ENCODE peak calls at places on chromosome 7, in ten cellular contexts. One of them, this sample, is unnamed.

GRCh38 chr7:5001911-5002310 is 42.9 kb upstream of the MMD2 start:
- DNase-seq in breast epithelium: no peak
- DNase-seq in cardiac muscle cell: no peak
- DNase-seq in BE2C: no peak
- DNase-seq in lower leg skin: no peak
- DNase-seq in AG09309: no peak
- DNase-seq in astrocyte of the cerebellum: no peak
- DNase-seq in sigmoid colon: no peak
- DNase-seq in mammary epithelial cell: peak
- DNase-seq in PC-3: no peak
- DNase-seq in this sample: no peak

GRCh38 chr7:26165950-26166680 is 14.1 kb downstream of the NFE2L3 start:
- DNase-seq in breast epithelium: no peak
- DNase-seq in PC-3: no peak
- DNase-seq in mammary epithelial cell: no peak
- DNase-seq in cardiac muscle cell: no peak
- DNase-seq in lower leg skin: no peak
- DNase-seq in AG09309: no peak
- DNase-seq in BE2C: no peak
- DNase-seq in astrocyte of the cerebellum: no peak
- DNase-seq in sigmoid colon: no peak
- DNase-seq in this sample: no peak

GRCh38 chr7:84384417-84384816 is 189.8 kb upstream of the SEMA3A start:
- DNase-seq in breast epithelium: no peak
- DNase-seq in BE2C: no peak
- DNase-seq in lower leg skin: no peak
- DNase-seq in PC-3: no peak
- DNase-seq in mammary epithelial cell: peak
- DNase-seq in astrocyte of the cerebellum: no peak
- DNase-seq in AG09309: no peak
- DNase-seq in sigmoid colon: no peak
- DNase-seq in cardiac muscle cell: no peak
- DNase-seq in this sample: no peak

GRCh38 chr7:126803990-126804389 is 448.8 kb downstream of the GRM8 start:
- DNase-seq in lower leg skin: no peak
- DNase-seq in breast epithelium: no peak
- DNase-seq in astrocyte of the cerebellum: no peak
- DNase-seq in sigmoid colon: no peak
- DNase-seq in BE2C: peak
- DNase-seq in AG09309: no peak
- DNase-seq in mammary epithelial cell: no peak
- DNase-seq in cardiac muscle cell: no peak
- DNase-seq in PC-3: no peak
- DNase-seq in this sample: no peak

GRCh38 chr7:47371733-47372368 is 210.1 kb downstream of the TNS3 start:
- DNase-seq in BE2C: peak
- DNase-seq in lower leg skin: no peak
- DNase-seq in PC-3: peak
- DNase-seq in astrocyte of the cerebellum: peak
- DNase-seq in cardiac muscle cell: peak
- DNase-seq in mammary epithelial cell: peak
- DNase-seq in AG09309: no peak
- DNase-seq in breast epithelium: peak
- DNase-seq in sigmoid colon: peak
- DNase-seq in this sample: no peak

GRCh38 chr7:12550956-12551355 is 19.6 kb upstream of the SCIN start:
- DNase-seq in astrocyte of the cerebellum: peak
- DNase-seq in cardiac muscle cell: no peak
- DNase-seq in AG09309: peak
- DNase-seq in sigmoid colon: no peak
- DNase-seq in mammary epithelial cell: no peak
- DNase-seq in lower leg skin: no peak
- DNase-seq in breast epithelium: no peak
- DNase-seq in BE2C: no peak
- DNase-seq in PC-3: no peak
- DNase-seq in this sample: no peak

GRCh38 chr7:40542982-40543741 is 408.4 kb downstream of the SUGCT start:
- DNase-seq in cardiac muscle cell: no peak
- DNase-seq in sigmoid colon: no peak
- DNase-seq in mammary epithelial cell: no peak
- DNase-seq in AG09309: no peak
- DNase-seq in astrocyte of the cerebellum: no peak
- DNase-seq in BE2C: no peak
- DNase-seq in breast epithelium: no peak
- DNase-seq in PC-3: no peak
- DNase-seq in lower leg skin: no peak
- DNase-seq in this sample: no peak

GRCh38 chr7:108415821-108416536 is 40.3 kb downstream of the NRCAM start:
- DNase-seq in AG09309: no peak
- DNase-seq in PC-3: peak
- DNase-seq in cardiac muscle cell: no peak
- DNase-seq in breast epithelium: no peak
- DNase-seq in mammary epithelial cell: peak
- DNase-seq in BE2C: peak
- DNase-seq in astrocyte of the cerebellum: peak
- DNase-seq in sigmoid colon: no peak
- DNase-seq in lower leg skin: no peak
- DNase-seq in this sample: peak

GRCh38 chr7:73519867-73520672 is 2.0 kb downstream of the BAZ1B start:
- DNase-seq in sigmoid colon: no peak
- DNase-seq in BE2C: no peak
- DNase-seq in cardiac muscle cell: peak
- DNase-seq in lower leg skin: no peak
- DNase-seq in breast epithelium: no peak
- DNase-seq in mammary epithelial cell: peak
- DNase-seq in AG09309: no peak
- DNase-seq in PC-3: no peak
- DNase-seq in astrocyte of the cerebellum: no peak
- DNase-seq in this sample: peak

GRCh38 chr7:73518470-73518869 is 3.6 kb downstream of the BAZ1B start:
- DNase-seq in lower leg skin: no peak
- DNase-seq in BE2C: no peak
- DNase-seq in cardiac muscle cell: no peak
- DNase-seq in astrocyte of the cerebellum: no peak
- DNase-seq in mammary epithelial cell: no peak
- DNase-seq in AG09309: no peak
- DNase-seq in breast epithelium: no peak
- DNase-seq in PC-3: no peak
- DNase-seq in sigmoid colon: no peak
- DNase-seq in this sample: no peak

GRCh38 chr7:73520673-73521635 is 1.1 kb downstream of the BAZ1B start:
- DNase-seq in mammary epithelial cell: peak
- DNase-seq in AG09309: peak
- DNase-seq in lower leg skin: no peak
- DNase-seq in PC-3: peak
- DNase-seq in breast epithelium: no peak
- DNase-seq in astrocyte of the cerebellum: no peak
- DNase-seq in BE2C: no peak
- DNase-seq in cardiac muscle cell: peak
- DNase-seq in sigmoid colon: no peak
- DNase-seq in this sample: peak

GRCh38 chr7:73521636-73522080 is 435 bp downstream of the BAZ1B start:
- DNase-seq in mammary epithelial cell: no peak
- DNase-seq in astrocyte of the cerebellum: no peak
- DNase-seq in AG09309: no peak
- DNase-seq in PC-3: peak
- DNase-seq in BE2C: peak
- DNase-seq in lower leg skin: no peak
- DNase-seq in sigmoid colon: no peak
- DNase-seq in cardiac muscle cell: peak
- DNase-seq in breast epithelium: peak
- DNase-seq in this sample: no peak

GRCh38 chr7:73522081-73522818 is at the start of gene BAZ1B:
- DNase-seq in sigmoid colon: peak
- DNase-seq in breast epithelium: peak
- DNase-seq in AG09309: peak
- DNase-seq in astrocyte of the cerebellum: peak
- DNase-seq in lower leg skin: peak
- DNase-seq in cardiac muscle cell: peak
- DNase-seq in PC-3: peak
- DNase-seq in BE2C: peak
- DNase-seq in mammary epithelial cell: peak
- DNase-seq in this sample: peak
- TF ChIP-seq CTCF in sigmoid colon: no peak
- TF ChIP-seq CTCF in breast epithelium: peak
- TF ChIP-seq CTCF in AG09309: no peak
- TF ChIP-seq CTCF in astrocyte of the cerebellum: no peak
- TF ChIP-seq CTCF in lower leg skin: peak
- TF ChIP-seq CTCF in cardiac muscle cell: no peak
- TF ChIP-seq CTCF in PC-3: no peak
- TF ChIP-seq CTCF in BE2C: peak
- TF ChIP-seq CTCF in mammary epithelial cell: peak
- TF ChIP-seq CTCF in this sample: no peak

GRCh38 chr7:77930496-77930895 is 131.9 kb downstream of the PHTF2 start:
- DNase-seq in AG09309: no peak
- DNase-seq in sigmoid colon: no peak
- DNase-seq in PC-3: no peak
- DNase-seq in cardiac muscle cell: no peak
- DNase-seq in breast epithelium: no peak
- DNase-seq in lower leg skin: no peak
- DNase-seq in mammary epithelial cell: no peak
- DNase-seq in BE2C: no peak
- DNase-seq in astrocyte of the cerebellum: no peak
- DNase-seq in this sample: no peak

GRCh38 chr7:77933394-77933793 is 134.8 kb downstream of the PHTF2 start:
- DNase-seq in mammary epithelial cell: peak
- DNase-seq in AG09309: peak
- DNase-seq in BE2C: no peak
- DNase-seq in breast epithelium: no peak
- DNase-seq in sigmoid colon: no peak
- DNase-seq in astrocyte of the cerebellum: no peak
- DNase-seq in cardiac muscle cell: no peak
- DNase-seq in lower leg skin: no peak
- DNase-seq in PC-3: peak
- DNase-seq in this sample: no peak

GRCh38 chr7:77940647-77941046 is 142.1 kb downstream of the PHTF2 start:
- DNase-seq in astrocyte of the cerebellum: peak
- DNase-seq in sigmoid colon: no peak
- DNase-seq in mammary epithelial cell: peak
- DNase-seq in PC-3: peak
- DNase-seq in AG09309: peak
- DNase-seq in cardiac muscle cell: peak
- DNase-seq in breast epithelium: no peak
- DNase-seq in lower leg skin: no peak
- DNase-seq in BE2C: peak
- DNase-seq in this sample: peak

GRCh38 chr7:77931841-77932240 is 133.3 kb downstream of the PHTF2 start:
- DNase-seq in PC-3: no peak
- DNase-seq in mammary epithelial cell: no peak
- DNase-seq in astrocyte of the cerebellum: no peak
- DNase-seq in lower leg skin: no peak
- DNase-seq in cardiac muscle cell: no peak
- DNase-seq in BE2C: no peak
- DNase-seq in sigmoid colon: no peak
- DNase-seq in breast epithelium: no peak
- DNase-seq in AG09309: no peak
- DNase-seq in this sample: no peak

DNA sequence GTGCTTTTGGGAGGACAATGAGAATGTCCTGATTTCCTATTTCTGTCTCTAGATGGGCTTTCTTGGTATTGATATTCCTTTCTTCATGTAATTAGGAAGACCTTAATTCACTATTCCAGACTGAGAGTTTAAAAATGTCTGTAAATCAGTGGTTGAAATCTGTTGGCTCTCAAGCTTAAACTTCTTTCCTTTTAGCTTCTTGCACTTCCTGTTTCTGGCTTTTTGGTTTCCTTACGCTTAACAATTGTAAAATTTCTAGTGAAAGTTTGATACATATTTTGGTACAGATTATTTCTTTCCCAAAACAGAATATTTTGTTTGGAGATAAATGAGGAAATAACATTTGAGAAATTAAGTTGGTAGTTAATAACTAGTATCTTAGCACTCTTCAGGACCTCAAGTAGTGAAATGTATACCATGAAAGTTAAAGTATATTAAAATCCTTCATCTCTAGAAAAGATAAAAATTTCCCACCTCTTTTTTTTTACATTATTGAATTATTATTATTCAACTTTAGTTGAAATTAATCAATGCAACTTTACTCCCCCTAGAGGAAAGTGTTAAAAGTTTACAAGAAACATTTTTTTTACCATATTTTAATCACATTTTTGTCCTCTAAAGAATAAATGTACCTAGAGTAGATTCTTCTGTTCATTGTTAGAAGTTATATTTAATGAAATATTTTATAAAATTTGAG is 137.2 kb downstream of the PHTF2 start:
- DNase-seq in sigmoid colon: no peak
- DNase-seq in breast epithelium: no peak
- DNase-seq in mammary epithelial cell: no peak
- DNase-seq in cardiac muscle cell: no peak
- DNase-seq in astrocyte of the cerebellum: no peak
- DNase-seq in lower leg skin: no peak
- DNase-seq in BE2C: no peak
- DNase-seq in AG09309: no peak
- DNase-seq in PC-3: peak
- DNase-seq in this sample: no peak
- TF ChIP-seq CTCF in sigmoid colon: no peak
- TF ChIP-seq CTCF in breast epithelium: no peak
- TF ChIP-seq CTCF in mammary epithelial cell: peak
- TF ChIP-seq CTCF in cardiac muscle cell: peak
- TF ChIP-seq CTCF in astrocyte of the cerebellum: no peak
- TF ChIP-seq CTCF in lower leg skin: no peak
- TF ChIP-seq CTCF in BE2C: no peak
- TF ChIP-seq CTCF in AG09309: no peak
- TF ChIP-seq CTCF in PC-3: peak
- TF ChIP-seq CTCF in this sample: peak

DNA sequence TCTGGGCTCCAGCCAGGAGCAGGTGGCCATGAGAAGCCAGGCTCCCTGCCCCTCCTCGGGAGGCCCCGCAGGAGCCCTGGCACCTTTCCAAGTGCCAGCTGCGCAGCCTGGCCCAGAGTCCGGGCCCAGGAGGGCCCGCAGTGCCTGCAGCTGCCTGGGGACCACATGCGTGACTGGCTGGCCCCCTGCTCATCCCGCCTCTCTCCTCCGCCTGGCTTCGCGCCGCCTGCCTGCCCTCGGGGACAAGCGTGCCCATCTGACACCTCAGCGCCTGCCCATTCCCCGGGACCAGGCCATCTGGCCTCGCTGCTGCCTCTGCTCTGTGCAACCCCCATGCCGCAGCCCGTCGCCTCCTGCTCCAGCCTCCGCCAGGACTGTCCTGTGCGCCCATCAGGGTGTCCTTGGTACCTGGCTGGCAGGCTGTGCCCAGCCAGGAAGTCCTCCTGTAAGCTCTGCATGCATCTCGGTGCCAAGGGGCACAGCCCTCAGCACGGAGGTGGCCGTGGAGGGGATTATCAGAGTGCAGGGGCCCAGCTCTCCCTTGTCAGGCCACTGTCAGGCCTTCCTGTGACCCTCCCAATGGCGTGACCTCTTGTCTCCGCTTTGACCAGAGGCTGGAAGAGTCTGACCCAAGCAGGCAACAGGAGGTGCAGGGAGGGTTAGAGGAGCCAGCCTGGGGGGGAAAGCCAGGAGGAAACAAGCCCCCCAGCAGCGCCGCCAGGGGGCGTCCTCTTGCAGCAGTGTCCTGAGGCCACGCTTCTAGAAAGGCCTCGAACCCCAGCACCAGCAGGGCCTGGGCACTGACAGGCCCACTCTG is 50.5 kb downstream of the TMEM209 start:
- DNase-seq in mammary epithelial cell: no peak
- DNase-seq in breast epithelium: no peak
- DNase-seq in PC-3: peak
- DNase-seq in AG09309: no peak
- DNase-seq in cardiac muscle cell: no peak
- DNase-seq in BE2C: peak
- DNase-seq in sigmoid colon: no peak
- DNase-seq in lower leg skin: no peak
- DNase-seq in astrocyte of the cerebellum: no peak
- DNase-seq in this sample: no peak
- TF ChIP-seq CTCF in mammary epithelial cell: no peak
- TF ChIP-seq CTCF in breast epithelium: no peak
- TF ChIP-seq CTCF in PC-3: peak
- TF ChIP-seq CTCF in AG09309: peak
- TF ChIP-seq CTCF in cardiac muscle cell: peak
- TF ChIP-seq CTCF in BE2C: peak
- TF ChIP-seq CTCF in sigmoid colon: no peak
- TF ChIP-seq CTCF in lower leg skin: no peak
- TF ChIP-seq CTCF in astrocyte of the cerebellum: peak
- TF ChIP-seq CTCF in this sample: no peak

DNA sequence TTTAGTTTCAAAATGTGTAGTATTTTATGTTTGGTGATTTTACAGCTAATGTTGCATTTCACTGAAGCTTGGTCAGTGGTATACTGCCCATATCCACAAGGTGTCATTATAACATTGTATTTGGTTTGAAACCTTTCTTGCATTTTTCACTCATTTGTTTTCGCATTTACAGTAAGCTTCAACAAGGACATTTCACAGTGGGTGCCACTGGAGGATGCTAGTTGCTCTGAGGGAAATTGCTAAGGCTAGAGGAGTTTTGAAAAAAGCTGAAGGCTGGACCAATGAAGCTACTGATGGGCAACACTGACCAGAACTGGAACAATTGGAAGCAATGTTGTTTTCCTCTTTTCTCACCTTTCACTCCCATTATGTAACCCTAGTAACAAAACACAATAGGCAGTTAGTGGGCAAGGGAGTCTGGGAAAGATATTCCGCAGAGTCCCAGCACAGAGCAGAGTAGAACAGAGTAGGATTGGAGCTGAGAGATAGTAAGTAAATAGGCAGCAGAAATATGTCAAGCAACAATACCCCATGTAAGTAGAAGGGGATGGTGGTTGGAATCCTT is 23.6 kb upstream of the SRI start:
- DNase-seq in cardiac muscle cell: peak
- DNase-seq in lower leg skin: no peak
- DNase-seq in astrocyte of the cerebellum: peak
- DNase-seq in breast epithelium: no peak
- DNase-seq in AG09309: no peak
- DNase-seq in BE2C: no peak
- DNase-seq in sigmoid colon: no peak
- DNase-seq in PC-3: peak
- DNase-seq in mammary epithelial cell: peak
- DNase-seq in this sample: no peak
- TF ChIP-seq CTCF in cardiac muscle cell: peak
- TF ChIP-seq CTCF in lower leg skin: peak
- TF ChIP-seq CTCF in astrocyte of the cerebellum: peak
- TF ChIP-seq CTCF in breast epithelium: peak
- TF ChIP-seq CTCF in AG09309: peak
- TF ChIP-seq CTCF in BE2C: peak
- TF ChIP-seq CTCF in sigmoid colon: peak
- TF ChIP-seq CTCF in PC-3: peak
- TF ChIP-seq CTCF in mammary epithelial cell: peak
- TF ChIP-seq CTCF in this sample: peak

This sample was measured in activated CD8-positive, alpha-beta T cell treated with anti-CD3 and anti-CD28 coated beads for 36 hours.